ENCODE peak calls at places on chromosomes 1 and 21, in eight cellular contexts. One of them, this sample, is unnamed.

GRCh38 chr1:186828612-186829542 is at the start of gene PLA2G4A:
- DNase-seq in GM23338: peak; percentile 83
- DNase-seq in hepatocyte: peak; percentile 77
- DNase-seq in HCT116: peak; percentile 64
- DNase-seq in GM23248: peak; percentile 80
- DNase-seq in OCI-LY7: no peak
- DNase-seq in MM.1S: peak; percentile 84
- DNase-seq in SK-N-SH: no peak
- DNase-seq in this sample: peak; percentile 53

GRCh38 chr1:8889925-8890785 is 11.7 kb upstream of the ENO1 start:
- DNase-seq in GM23338: no peak
- DNase-seq in hepatocyte: no peak
- DNase-seq in HCT116: peak; percentile 81
- DNase-seq in GM23248: peak; percentile 96
- DNase-seq in OCI-LY7: no peak
- DNase-seq in MM.1S: no peak
- DNase-seq in SK-N-SH: peak; percentile 92
- DNase-seq in this sample: peak; percentile 83

GRCh38 chr1:68979891-68980290 is 483.0 kb upstream of the DEPDC1 start:
- DNase-seq in GM23338: no peak
- DNase-seq in hepatocyte: no peak
- DNase-seq in HCT116: no peak
- DNase-seq in GM23248: no peak
- DNase-seq in OCI-LY7: no peak
- DNase-seq in MM.1S: no peak
- DNase-seq in SK-N-SH: no peak
- DNase-seq in this sample: no peak

GRCh38 chr1:46623733-46624695 is 7.4 kb upstream of the MOB3C start:
- DNase-seq in GM23338: no peak
- DNase-seq in hepatocyte: peak; percentile 44
- DNase-seq in HCT116: no peak
- DNase-seq in GM23248: no peak
- DNase-seq in OCI-LY7: no peak
- DNase-seq in MM.1S: no peak
- DNase-seq in SK-N-SH: no peak
- DNase-seq in this sample: no peak

GRCh38 chr1:61931587-61932279 is 189.5 kb downstream of the PATJ start:
- DNase-seq in GM23338: no peak
- DNase-seq in hepatocyte: no peak
- DNase-seq in HCT116: no peak
- DNase-seq in GM23248: no peak
- DNase-seq in OCI-LY7: no peak
- DNase-seq in MM.1S: no peak
- DNase-seq in SK-N-SH: no peak
- DNase-seq in this sample: no peak

GRCh38 chr1:223742861-223743517 is 30.6 kb downstream of the CAPN2 start:
- DNase-seq in GM23338: no peak
- DNase-seq in hepatocyte: no peak
- DNase-seq in HCT116: no peak
- DNase-seq in GM23248: no peak
- DNase-seq in OCI-LY7: no peak
- DNase-seq in MM.1S: no peak
- DNase-seq in SK-N-SH: no peak
- DNase-seq in this sample: no peak

GRCh38 chr1:156583821-156584622 is 4.5 kb downstream of the TTC24 start:
- DNase-seq in GM23338: peak; percentile 97
- DNase-seq in hepatocyte: peak; percentile 91
- DNase-seq in HCT116: peak; percentile 83
- DNase-seq in GM23248: peak; percentile 77
- DNase-seq in OCI-LY7: peak; percentile 90
- DNase-seq in MM.1S: peak; percentile 89
- DNase-seq in SK-N-SH: peak; percentile 78
- DNase-seq in this sample: peak; percentile 95

GRCh38 chr1:13583964-13584791 is 546 bp downstream of the PDPN start:
- DNase-seq in GM23338: peak; percentile 72
- DNase-seq in hepatocyte: peak; percentile 56
- DNase-seq in HCT116: no peak
- DNase-seq in GM23248: peak; percentile 72
- DNase-seq in OCI-LY7: no peak
- DNase-seq in MM.1S: no peak
- DNase-seq in SK-N-SH: no peak
- DNase-seq in this sample: no peak

GRCh38 chr1:158930504-158930903 is 848 bp upstream of the PYHIN1 start:
- DNase-seq in GM23338: no peak
- DNase-seq in hepatocyte: no peak
- DNase-seq in HCT116: no peak
- DNase-seq in GM23248: no peak
- DNase-seq in OCI-LY7: peak; percentile 81
- DNase-seq in MM.1S: no peak
- DNase-seq in SK-N-SH: no peak
- DNase-seq in this sample: no peak

GRCh38 chr1:32250893-32251716 is at the start of gene LCK:
- DNase-seq in GM23338: peak; percentile 36
- DNase-seq in hepatocyte: no peak
- DNase-seq in HCT116: no peak
- DNase-seq in GM23248: no peak
- DNase-seq in OCI-LY7: peak; percentile 85
- DNase-seq in MM.1S: no peak
- DNase-seq in SK-N-SH: no peak
- DNase-seq in this sample: no peak

GRCh38 chr1:17207540-17207939 is 2.6 kb downstream of the PADI1 start:
- DNase-seq in GM23338: no peak
- DNase-seq in hepatocyte: no peak
- DNase-seq in HCT116: no peak
- DNase-seq in GM23248: no peak
- DNase-seq in OCI-LY7: no peak
- DNase-seq in MM.1S: no peak
- DNase-seq in SK-N-SH: no peak
- DNase-seq in this sample: no peak

GRCh38 chr1:184513966-184514365 is 127.1 kb downstream of the C1orf21 start:
- DNase-seq in GM23338: no peak
- DNase-seq in hepatocyte: no peak
- DNase-seq in HCT116: no peak
- DNase-seq in GM23248: peak; percentile 73
- DNase-seq in OCI-LY7: no peak
- DNase-seq in MM.1S: no peak
- DNase-seq in SK-N-SH: no peak
- DNase-seq in this sample: peak; percentile 20

GRCh38 chr1:209648366-209648765 is 3.9 kb downstream of the LAMB3 start:
- DNase-seq in GM23338: no peak
- DNase-seq in hepatocyte: no peak
- DNase-seq in HCT116: no peak
- DNase-seq in GM23248: no peak
- DNase-seq in OCI-LY7: no peak
- DNase-seq in MM.1S: no peak
- DNase-seq in SK-N-SH: no peak
- DNase-seq in this sample: no peak

GRCh38 chr1:108880850-108881249 is 4.1 kb downstream of the GPSM2 start:
- DNase-seq in GM23338: no peak
- DNase-seq in hepatocyte: no peak
- DNase-seq in HCT116: no peak
- DNase-seq in GM23248: peak; percentile 41
- DNase-seq in OCI-LY7: no peak
- DNase-seq in MM.1S: no peak
- DNase-seq in SK-N-SH: peak; percentile 26
- DNase-seq in this sample: peak; percentile 34

GRCh38 chr1:215523128-215523861 is 43.8 kb upstream of the KCTD3 start:
- DNase-seq in GM23338: peak; percentile 30
- DNase-seq in hepatocyte: no peak
- DNase-seq in HCT116: peak; percentile 6
- DNase-seq in GM23248: peak; percentile 52
- DNase-seq in OCI-LY7: no peak
- DNase-seq in MM.1S: no peak
- DNase-seq in SK-N-SH: no peak
- DNase-seq in this sample: peak; percentile 70

GRCh38 chr1:71918630-71919029 is 363.7 kb downstream of the NEGR1 start:
- DNase-seq in GM23338: no peak
- DNase-seq in hepatocyte: peak; percentile 3
- DNase-seq in HCT116: no peak
- DNase-seq in GM23248: no peak
- DNase-seq in OCI-LY7: no peak
- DNase-seq in MM.1S: no peak
- DNase-seq in SK-N-SH: no peak
- DNase-seq in this sample: peak; percentile 12

GRCh38 chr1:194289569-194290266 is 1103.3 kb upstream of the B3GALT2 start:
- DNase-seq in GM23338: peak; percentile 6
- DNase-seq in hepatocyte: no peak
- DNase-seq in HCT116: no peak
- DNase-seq in GM23248: no peak
- DNase-seq in OCI-LY7: peak; percentile 98
- DNase-seq in MM.1S: peak; percentile 98
- DNase-seq in SK-N-SH: no peak
- DNase-seq in this sample: no peak

GRCh38 chr1:44318097-44319088 is 36.7 kb downstream of the ERI3 start:
- DNase-seq in GM23338: peak; percentile 95
- DNase-seq in hepatocyte: peak; percentile 72
- DNase-seq in HCT116: no peak
- DNase-seq in GM23248: peak; percentile 67
- DNase-seq in OCI-LY7: peak; percentile 58
- DNase-seq in MM.1S: peak; percentile 61
- DNase-seq in SK-N-SH: peak; percentile 72
- DNase-seq in this sample: peak; percentile 61

GRCh38 chr21:32099812-32100416 is 178.9 kb downstream of the MIS18A start:
- DNase-seq in GM23338: peak; percentile 62
- DNase-seq in hepatocyte: peak; percentile 17
- DNase-seq in HCT116: peak; percentile 4
- DNase-seq in GM23248: peak; percentile 23
- DNase-seq in OCI-LY7: peak; percentile 9
- DNase-seq in MM.1S: no peak
- DNase-seq in SK-N-SH: peak; percentile 40
- DNase-seq in this sample: no peak

DNA sequence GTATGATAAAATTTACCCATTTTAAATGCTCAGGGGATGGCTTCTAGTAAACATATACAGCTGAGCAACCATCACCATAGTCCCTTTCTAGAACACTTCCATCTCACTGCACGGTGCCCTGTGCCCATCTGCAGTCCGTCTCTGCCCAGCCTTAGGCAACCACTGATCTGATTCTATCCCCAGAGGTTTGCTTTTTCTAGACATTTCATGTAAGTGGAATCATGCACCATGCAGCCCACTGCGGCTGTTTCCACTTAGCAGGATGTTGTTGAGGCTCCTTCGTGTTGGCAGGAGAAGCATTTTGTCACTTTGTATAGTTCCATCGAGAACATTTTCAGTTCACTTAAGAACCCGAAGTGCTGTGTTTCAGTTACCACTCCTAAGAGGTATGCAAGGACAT is 27.8 kb upstream of the VAMP3 start:
- DNase-seq in GM23338: no peak
- DNase-seq in hepatocyte: peak; percentile 15
- DNase-seq in HCT116: no peak
- DNase-seq in GM23248: peak; percentile 2
- DNase-seq in OCI-LY7: no peak
- DNase-seq in MM.1S: no peak
- DNase-seq in SK-N-SH: peak; percentile 58
- DNase-seq in this sample: no peak
- TF ChIP-seq EZH2phosphoT487 in GM23338: no peak
- TF ChIP-seq EZH2phosphoT487 in hepatocyte: no peak
- TF ChIP-seq EZH2phosphoT487 in HCT116: no peak
- TF ChIP-seq EZH2phosphoT487 in GM23248: no peak
- TF ChIP-seq EZH2phosphoT487 in OCI-LY7: no peak
- TF ChIP-seq EZH2phosphoT487 in MM.1S: no peak
- TF ChIP-seq EZH2phosphoT487 in SK-N-SH: no peak
- TF ChIP-seq EZH2phosphoT487 in this sample: no peak

DNA sequence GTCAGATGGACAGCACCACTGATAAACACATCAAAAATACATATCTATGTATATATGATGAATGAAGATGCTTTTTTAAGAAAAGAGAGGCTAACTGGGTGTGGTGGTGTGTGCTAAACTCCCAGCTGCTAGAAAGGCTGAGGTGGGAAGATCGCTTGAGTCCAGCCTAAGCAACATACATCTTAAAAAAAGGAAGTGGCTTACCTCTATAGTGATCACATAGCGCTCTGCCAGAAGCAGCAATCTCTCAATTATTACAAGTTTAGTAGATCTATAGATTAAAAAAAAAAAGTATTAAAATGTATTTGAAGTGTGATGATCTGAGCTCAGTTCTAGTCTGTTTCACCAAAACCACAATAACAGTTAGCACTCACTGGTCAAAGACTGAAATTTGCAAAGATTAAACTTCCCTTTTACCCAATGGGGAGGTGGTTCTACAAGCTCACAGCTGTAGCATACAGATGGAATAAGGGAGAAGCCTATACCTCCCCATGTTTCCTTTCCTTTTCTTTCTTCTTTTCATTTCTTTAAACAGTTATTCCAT is 76.4 kb downstream of the USP24 start:
- DNase-seq in GM23338: no peak
- DNase-seq in hepatocyte: no peak
- DNase-seq in HCT116: no peak
- DNase-seq in GM23248: no peak
- DNase-seq in OCI-LY7: no peak
- DNase-seq in MM.1S: no peak
- DNase-seq in SK-N-SH: no peak
- DNase-seq in this sample: no peak
- H3K9me2 ChIP-seq in GM23338: no peaks in the 10 kb centered on the region
- H3K9me2 ChIP-seq in hepatocyte: no peaks in the 10 kb centered on the region
- H3K9me2 ChIP-seq in HCT116: no peaks in the 10 kb centered on the region
- H3K9me2 ChIP-seq in GM23248: no peaks in the 10 kb centered on the region
- H3K9me2 ChIP-seq in OCI-LY7: no peaks in the 10 kb centered on the region
- H3K9me2 ChIP-seq in MM.1S: no peaks in the 10 kb centered on the region
- H3K9me2 ChIP-seq in SK-N-SH: no peaks in the 10 kb centered on the region
- H3K9me2 ChIP-seq in this sample: no peaks in the 10 kb centered on the region

DNA sequence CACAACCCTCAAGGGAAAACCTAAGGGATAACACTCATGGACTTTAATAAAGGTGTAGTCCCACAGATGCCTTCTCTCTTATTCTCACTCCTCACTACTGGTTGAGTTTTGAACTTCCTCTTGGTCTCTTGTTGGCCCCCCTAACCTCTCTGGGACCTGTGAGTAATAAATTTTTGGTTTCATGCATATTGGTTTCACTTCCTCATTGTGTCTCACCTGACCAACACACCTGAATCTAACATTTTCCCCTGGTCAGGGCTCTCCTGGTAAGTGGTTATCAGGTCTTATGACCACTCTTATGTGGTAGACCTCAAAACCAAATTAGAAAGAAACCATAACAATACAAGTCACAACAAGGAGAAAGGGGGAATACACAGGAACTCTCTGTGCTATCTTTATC is 60.5 kb upstream of the PRMT6 start:
- DNase-seq in GM23338: no peak
- DNase-seq in hepatocyte: no peak
- DNase-seq in HCT116: no peak
- DNase-seq in GM23248: no peak
- DNase-seq in OCI-LY7: peak; percentile 62
- DNase-seq in MM.1S: peak; percentile 76
- DNase-seq in SK-N-SH: no peak
- DNase-seq in this sample: no peak
- TF ChIP-seq EZH2phosphoT487 in GM23338: no peak
- TF ChIP-seq EZH2phosphoT487 in hepatocyte: no peak
- TF ChIP-seq EZH2phosphoT487 in HCT116: no peak
- TF ChIP-seq EZH2phosphoT487 in GM23248: no peak
- TF ChIP-seq EZH2phosphoT487 in OCI-LY7: no peak
- TF ChIP-seq EZH2phosphoT487 in MM.1S: no peak
- TF ChIP-seq EZH2phosphoT487 in SK-N-SH: no peak
- TF ChIP-seq EZH2phosphoT487 in this sample: no peak

GRCh38 chr1:66292341-66292740 is 241.6 kb upstream of the SGIP1 start:
- DNase-seq in GM23338: no peak
- DNase-seq in hepatocyte: no peak
- DNase-seq in HCT116: no peak
- DNase-seq in GM23248: no peak
- DNase-seq in OCI-LY7: no peak
- DNase-seq in MM.1S: no peak
- DNase-seq in SK-N-SH: no peak
- DNase-seq in this sample: no peak
- H3K9me2 ChIP-seq in GM23338: peaks cover 4% of the 10 kb centered on the region
- H3K9me2 ChIP-seq in hepatocyte: no peaks in the 10 kb centered on the region
- H3K9me2 ChIP-seq in HCT116: no peaks in the 10 kb centered on the region
- H3K9me2 ChIP-seq in GM23248: peaks cover 3% of the 10 kb centered on the region
- H3K9me2 ChIP-seq in OCI-LY7: no peaks in the 10 kb centered on the region
- H3K9me2 ChIP-seq in MM.1S: no peaks in the 10 kb centered on the region
- H3K9me2 ChIP-seq in SK-N-SH: no peaks in the 10 kb centered on the region
- H3K9me2 ChIP-seq in this sample: no peaks in the 10 kb centered on the region